ENCODE peak calls at places on chromosomes 13 and 19, in six cellular contexts. One of them, this sample, is unnamed.

GRCh38 chr13:48125794-48126228 is 30.9 kb upstream of the MED4 start:
- DNase-seq in GM12891: no peak
- DNase-seq in suprapubic skin: no peak
- DNase-seq in breast epithelium: peak
- DNase-seq in heart left ventricle: no peak
- DNase-seq in transverse colon: no peak
- DNase-seq in this sample: no peak

GRCh38 chr19:5083547-5083965 is 114.6 kb downstream of the KDM4B start:
- DNase-seq in breast epithelium: peak
- DNase-seq in heart left ventricle: no peak
- DNase-seq in suprapubic skin: no peak
- DNase-seq in GM12891: no peak
- DNase-seq in transverse colon: no peak
- DNase-seq in this sample: no peak

GRCh38 chr19:58338825-58339558 is 12.2 kb downstream of the ZSCAN22 start:
- DNase-seq in suprapubic skin: no peak
- DNase-seq in transverse colon: no peak
- DNase-seq in heart left ventricle: no peak
- DNase-seq in breast epithelium: no peak
- DNase-seq in GM12891: no peak
- DNase-seq in this sample: no peak

GRCh38 chr19:5966215-5966614 is 11.7 kb downstream of the RANBP3 start:
- DNase-seq in breast epithelium: no peak
- DNase-seq in GM12891: no peak
- DNase-seq in heart left ventricle: peak
- DNase-seq in transverse colon: no peak
- DNase-seq in suprapubic skin: no peak
- DNase-seq in this sample: no peak

GRCh38 chr19:888615-889385 is 4.2 kb downstream of the MED16 start:
- DNase-seq in suprapubic skin: no peak
- DNase-seq in GM12891: no peak
- DNase-seq in breast epithelium: no peak
- DNase-seq in transverse colon: no peak
- DNase-seq in heart left ventricle: no peak
- DNase-seq in this sample: peak

GRCh38 chr19:2059422-2060201 is 8.6 kb upstream of the MKNK2 start:
- DNase-seq in suprapubic skin: peak
- DNase-seq in transverse colon: peak
- DNase-seq in breast epithelium: peak
- DNase-seq in GM12891: no peak
- DNase-seq in heart left ventricle: peak
- DNase-seq in this sample: peak

GRCh38 chr19:17202249-17202648 is 12.9 kb upstream of the USE1 start:
- DNase-seq in heart left ventricle: no peak
- DNase-seq in transverse colon: no peak
- DNase-seq in GM12891: no peak
- DNase-seq in breast epithelium: no peak
- DNase-seq in suprapubic skin: no peak
- DNase-seq in this sample: peak

GRCh38 chr19:801861-802496 is 4.7 kb downstream of the PTBP1 start:
- DNase-seq in heart left ventricle: peak
- DNase-seq in GM12891: no peak
- DNase-seq in transverse colon: no peak
- DNase-seq in suprapubic skin: no peak
- DNase-seq in breast epithelium: peak
- DNase-seq in this sample: no peak

GRCh38 chr13:106212436-106213010 is 322.9 kb downstream of the EFNB2 start:
- DNase-seq in suprapubic skin: no peak
- DNase-seq in heart left ventricle: no peak
- DNase-seq in transverse colon: no peak
- DNase-seq in GM12891: no peak
- DNase-seq in breast epithelium: no peak
- DNase-seq in this sample: no peak

GRCh38 chr13:104592127-104592526 is 1525.9 kb upstream of the SLC10A2 start:
- DNase-seq in transverse colon: no peak
- DNase-seq in breast epithelium: no peak
- DNase-seq in GM12891: no peak
- DNase-seq in heart left ventricle: no peak
- DNase-seq in suprapubic skin: no peak
- DNase-seq in this sample: no peak

GRCh38 chr13:33050161-33050560 is 33.9 kb downstream of the KL start:
- DNase-seq in GM12891: no peak
- DNase-seq in heart left ventricle: no peak
- DNase-seq in suprapubic skin: no peak
- DNase-seq in transverse colon: no peak
- DNase-seq in breast epithelium: no peak
- DNase-seq in this sample: no peak

GRCh38 chr19:42255766-42256750 is 1.1 kb upstream of the ERF start:
- DNase-seq in suprapubic skin: peak
- DNase-seq in GM12891: no peak
- DNase-seq in heart left ventricle: peak
- DNase-seq in transverse colon: no peak
- DNase-seq in breast epithelium: peak
- DNase-seq in this sample: no peak

GRCh38 chr13:23963947-23964346 is 66.6 kb upstream of the C1QTNF9B start:
- DNase-seq in heart left ventricle: no peak
- DNase-seq in GM12891: no peak
- DNase-seq in suprapubic skin: no peak
- DNase-seq in breast epithelium: no peak
- DNase-seq in transverse colon: no peak
- DNase-seq in this sample: no peak

GRCh38 chr13:48094404-48094780 is 512 bp downstream of the MED4 start:
- DNase-seq in heart left ventricle: no peak
- DNase-seq in GM12891: peak
- DNase-seq in suprapubic skin: no peak
- DNase-seq in breast epithelium: no peak
- DNase-seq in transverse colon: no peak
- DNase-seq in this sample: peak

GRCh38 chr13:51420681-51421476 is 32.0 kb downstream of the INTS6 start:
- DNase-seq in suprapubic skin: no peak
- DNase-seq in transverse colon: no peak
- DNase-seq in breast epithelium: no peak
- DNase-seq in heart left ventricle: no peak
- DNase-seq in GM12891: no peak
- DNase-seq in this sample: no peak

GRCh38 chr13:24618219-24618955 is 61.8 kb upstream of the ATP12A start:
- DNase-seq in transverse colon: peak
- DNase-seq in suprapubic skin: no peak
- DNase-seq in GM12891: no peak
- DNase-seq in heart left ventricle: no peak
- DNase-seq in breast epithelium: peak
- DNase-seq in this sample: no peak

GRCh38 chr19:10654610-10655456 is 687 bp downstream of the ILF3 start:
- DNase-seq in transverse colon: peak
- DNase-seq in heart left ventricle: peak
- DNase-seq in GM12891: peak
- DNase-seq in suprapubic skin: peak
- DNase-seq in breast epithelium: peak
- DNase-seq in this sample: peak

GRCh38 chr19:46413262-46414031 is at the start of gene CCDC8:
- DNase-seq in heart left ventricle: peak
- DNase-seq in GM12891: no peak
- DNase-seq in breast epithelium: peak
- DNase-seq in transverse colon: peak
- DNase-seq in suprapubic skin: peak
- DNase-seq in this sample: peak
- TF ChIP-seq POLR2A in heart left ventricle: peak
- TF ChIP-seq POLR2A in GM12891: no peak
- TF ChIP-seq POLR2A in breast epithelium: peak
- TF ChIP-seq POLR2A in transverse colon: peak
- TF ChIP-seq POLR2A in suprapubic skin: no peak
- TF ChIP-seq POLR2A in this sample: no peak

GRCh38 chr13:97283888-97284287 is 61.8 kb downstream of the MBNL2 start:
- DNase-seq in suprapubic skin: no peak
- DNase-seq in heart left ventricle: no peak
- DNase-seq in transverse colon: no peak
- DNase-seq in GM12891: no peak
- DNase-seq in breast epithelium: no peak
- DNase-seq in this sample: no peak

GRCh38 chr13:97282705-97283104 is 60.6 kb downstream of the MBNL2 start:
- DNase-seq in heart left ventricle: no peak
- DNase-seq in suprapubic skin: no peak
- DNase-seq in transverse colon: no peak
- DNase-seq in GM12891: no peak
- DNase-seq in breast epithelium: no peak
- DNase-seq in this sample: no peak

GRCh38 chr13:97285221-97285955 is 63.3 kb downstream of the MBNL2 start:
- DNase-seq in heart left ventricle: no peak
- DNase-seq in suprapubic skin: no peak
- DNase-seq in GM12891: no peak
- DNase-seq in transverse colon: no peak
- DNase-seq in breast epithelium: no peak
- DNase-seq in this sample: no peak

GRCh38 chr13:97286317-97287046 is 64.3 kb downstream of the MBNL2 start:
- DNase-seq in breast epithelium: no peak
- DNase-seq in transverse colon: no peak
- DNase-seq in heart left ventricle: no peak
- DNase-seq in GM12891: no peak
- DNase-seq in suprapubic skin: no peak
- DNase-seq in this sample: no peak

GRCh38 chr13:97284558-97284957 is 62.4 kb downstream of the MBNL2 start:
- DNase-seq in heart left ventricle: no peak
- DNase-seq in suprapubic skin: no peak
- DNase-seq in transverse colon: no peak
- DNase-seq in breast epithelium: no peak
- DNase-seq in GM12891: no peak
- DNase-seq in this sample: no peak
- TF ChIP-seq POLR2A in heart left ventricle: no peak
- TF ChIP-seq POLR2A in suprapubic skin: no peak
- TF ChIP-seq POLR2A in transverse colon: no peak
- TF ChIP-seq POLR2A in breast epithelium: no peak
- TF ChIP-seq POLR2A in GM12891: no peak
- TF ChIP-seq POLR2A in this sample: no peak

DNA sequence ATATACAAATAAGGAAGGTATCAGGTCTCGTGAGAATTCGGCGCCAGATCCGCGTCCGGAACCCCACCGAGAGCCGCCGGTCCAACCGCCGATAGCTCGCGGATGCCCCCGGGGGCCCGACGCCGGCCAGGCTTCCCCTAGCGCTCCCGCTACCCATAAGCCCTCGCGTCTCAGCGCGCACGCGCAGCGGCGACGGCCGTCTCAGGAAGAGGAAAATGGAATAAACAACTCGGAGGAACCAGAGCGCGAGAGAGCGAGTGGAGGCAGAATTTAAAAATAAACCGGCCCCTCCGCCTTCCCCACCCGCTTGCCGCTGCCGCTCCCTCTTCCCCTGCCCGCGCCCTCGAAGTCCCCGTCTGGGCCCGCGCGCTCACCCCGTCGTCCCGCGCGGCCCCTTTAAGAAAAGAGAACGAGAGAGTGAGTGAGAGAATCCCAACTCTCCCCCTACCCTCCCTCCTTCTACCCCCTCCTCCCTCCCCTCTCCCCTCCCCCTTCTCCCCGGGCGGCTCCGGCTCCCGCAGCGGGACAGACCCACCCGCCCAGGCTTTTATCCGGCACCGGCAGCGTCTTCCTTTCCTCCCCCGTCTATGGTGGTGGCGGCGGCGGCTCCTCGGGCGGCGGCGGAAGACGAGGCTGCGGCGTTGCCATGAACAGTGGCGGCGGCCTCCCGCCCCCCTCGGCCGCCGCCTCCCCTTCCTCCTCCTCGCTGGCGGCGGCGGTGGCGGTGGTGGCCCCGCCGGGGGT is at the start of gene PAN3:
- DNase-seq in transverse colon: peak
- DNase-seq in breast epithelium: peak
- DNase-seq in suprapubic skin: peak
- DNase-seq in heart left ventricle: peak
- DNase-seq in GM12891: peak
- DNase-seq in this sample: peak
- TF ChIP-seq POLR2A in transverse colon: peak
- TF ChIP-seq POLR2A in breast epithelium: no peak
- TF ChIP-seq POLR2A in suprapubic skin: no peak
- TF ChIP-seq POLR2A in heart left ventricle: peak
- TF ChIP-seq POLR2A in GM12891: peak
- TF ChIP-seq POLR2A in this sample: peak

GRCh38 chr13:49812806-49813205 is 20.3 kb upstream of the KPNA3 start:
- DNase-seq in breast epithelium: no peak
- DNase-seq in transverse colon: no peak
- DNase-seq in GM12891: no peak
- DNase-seq in suprapubic skin: no peak
- DNase-seq in heart left ventricle: no peak
- DNase-seq in this sample: no peak
- TF ChIP-seq POLR2A in breast epithelium: no peak
- TF ChIP-seq POLR2A in transverse colon: no peak
- TF ChIP-seq POLR2A in GM12891: no peak
- TF ChIP-seq POLR2A in suprapubic skin: no peak
- TF ChIP-seq POLR2A in heart left ventricle: no peak
- TF ChIP-seq POLR2A in this sample: no peak

GRCh38 chr19:9538183-9539058 is at the start of gene ZNF426:
- DNase-seq in heart left ventricle: peak
- DNase-seq in transverse colon: peak
- DNase-seq in suprapubic skin: peak
- DNase-seq in GM12891: peak
- DNase-seq in breast epithelium: peak
- DNase-seq in this sample: peak
- TF ChIP-seq POLR2A in heart left ventricle: peak
- TF ChIP-seq POLR2A in transverse colon: peak
- TF ChIP-seq POLR2A in suprapubic skin: peak
- TF ChIP-seq POLR2A in GM12891: peak
- TF ChIP-seq POLR2A in breast epithelium: no peak
- TF ChIP-seq POLR2A in this sample: peak

GRCh38 chr13:31199849-31200635 is at the start of gene B3GLCT:
- DNase-seq in GM12891: peak
- DNase-seq in breast epithelium: peak
- DNase-seq in suprapubic skin: peak
- DNase-seq in transverse colon: peak
- DNase-seq in heart left ventricle: peak
- DNase-seq in this sample: peak
- TF ChIP-seq POLR2A in GM12891: no peak
- TF ChIP-seq POLR2A in breast epithelium: no peak
- TF ChIP-seq POLR2A in suprapubic skin: no peak
- TF ChIP-seq POLR2A in transverse colon: no peak
- TF ChIP-seq POLR2A in heart left ventricle: no peak
- TF ChIP-seq POLR2A in this sample: peak

DNA sequence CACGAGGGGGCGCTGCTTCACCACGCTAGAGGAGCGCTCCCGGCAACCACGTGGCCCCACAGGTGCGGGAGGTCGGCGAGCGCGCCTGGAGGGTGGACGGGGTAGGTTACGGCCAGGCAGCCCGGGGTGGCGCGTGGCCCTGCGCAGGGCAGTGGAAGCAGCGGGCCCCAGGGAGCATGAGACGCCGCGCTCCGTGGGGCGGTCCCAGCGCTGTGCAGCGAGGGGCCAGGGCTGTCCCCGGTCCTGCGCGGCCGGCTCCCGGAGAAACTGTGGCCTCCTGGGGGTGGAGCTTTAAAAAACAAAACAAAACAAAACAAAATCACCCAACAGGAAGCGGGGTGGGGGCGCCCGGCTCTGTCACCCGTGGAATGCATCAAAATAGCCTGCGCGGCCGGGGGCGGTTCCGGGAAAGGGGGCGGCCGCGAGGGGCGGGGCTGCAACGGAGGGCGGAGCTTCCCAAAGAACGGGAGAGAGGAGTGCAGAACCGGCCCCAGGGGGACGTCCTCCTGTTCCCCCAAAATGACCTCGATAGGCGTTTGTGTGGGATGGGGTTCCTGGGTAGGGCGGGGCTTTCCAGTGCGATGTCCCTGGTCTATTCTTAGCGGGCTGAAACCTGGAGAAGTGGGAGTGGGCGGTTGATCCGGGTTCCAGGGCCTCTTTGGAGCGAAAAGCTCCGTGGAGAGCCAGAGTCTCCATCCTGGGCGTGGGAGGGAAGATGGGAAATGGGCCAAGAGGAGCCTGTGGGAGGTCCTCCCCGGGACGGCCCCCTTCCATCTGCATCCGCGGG is 27.3 kb downstream of the NUMBL start:
- DNase-seq in breast epithelium: peak
- DNase-seq in GM12891: peak
- DNase-seq in heart left ventricle: peak
- DNase-seq in transverse colon: peak
- DNase-seq in suprapubic skin: peak
- DNase-seq in this sample: peak
- TF ChIP-seq POLR2A in breast epithelium: no peak
- TF ChIP-seq POLR2A in GM12891: no peak
- TF ChIP-seq POLR2A in heart left ventricle: no peak
- TF ChIP-seq POLR2A in transverse colon: no peak
- TF ChIP-seq POLR2A in suprapubic skin: no peak
- TF ChIP-seq POLR2A in this sample: peak

This sample was measured in erythroblast.